ENCODE peak calls at places on chromosomes 2 and 18, in nine cellular contexts. One of them, this sample, is unnamed.

GRCh38 chr2:107529146-107529545 is 297.5 kb upstream of the RGPD4 start:
- DNase-seq in HS-5: no peak
- DNase-seq in AML-193: no peak
- DNase-seq in OCI-M1: no peak
- DNase-seq in lower lobe of right lung: no peak
- DNase-seq in mucosa of gallbladder: no peak
- DNase-seq in astrocyte of the spinal cord: no peak
- DNase-seq in activated T-helper 1 cell treated with anti-CD3 and anti-CD28 coated beads, Interleukin-2, amount 50 U/mL, for 16 hours: no peak
- DNase-seq in AG09319: no peak
- DNase-seq in this sample: no peak

GRCh38 chr2:41933035-41933429 is 114.8 kb upstream of the PKDCC start:
- DNase-seq in HS-5: no peak
- DNase-seq in astrocyte of the spinal cord: no peak
- DNase-seq in lower lobe of right lung: no peak
- DNase-seq in AML-193: no peak
- DNase-seq in mucosa of gallbladder: no peak
- DNase-seq in AG09319: no peak
- DNase-seq in OCI-M1: peak; percentile 9
- DNase-seq in activated T-helper 1 cell treated with anti-CD3 and anti-CD28 coated beads, Interleukin-2, amount 50 U/mL, for 16 hours: no peak
- DNase-seq in this sample: no peak

GRCh38 chr2:75562513-75562864 is 1.8 kb upstream of the EVA1A start:
- DNase-seq in OCI-M1: no peak
- DNase-seq in lower lobe of right lung: no peak
- DNase-seq in activated T-helper 1 cell treated with anti-CD3 and anti-CD28 coated beads, Interleukin-2, amount 50 U/mL, for 16 hours: no peak
- DNase-seq in HS-5: no peak
- DNase-seq in AML-193: no peak
- DNase-seq in AG09319: no peak
- DNase-seq in astrocyte of the spinal cord: no peak
- DNase-seq in mucosa of gallbladder: no peak
- DNase-seq in this sample: no peak

GRCh38 chr2:189425676-189426075 is 15.6 kb upstream of the WDR75 start:
- DNase-seq in mucosa of gallbladder: no peak
- DNase-seq in AG09319: no peak
- DNase-seq in activated T-helper 1 cell treated with anti-CD3 and anti-CD28 coated beads, Interleukin-2, amount 50 U/mL, for 16 hours: no peak
- DNase-seq in lower lobe of right lung: no peak
- DNase-seq in HS-5: no peak
- DNase-seq in AML-193: no peak
- DNase-seq in astrocyte of the spinal cord: no peak
- DNase-seq in OCI-M1: no peak
- DNase-seq in this sample: no peak

GRCh38 chr2:196601430-196602306 is 37.8 kb upstream of the CCDC150 start:
- DNase-seq in activated T-helper 1 cell treated with anti-CD3 and anti-CD28 coated beads, Interleukin-2, amount 50 U/mL, for 16 hours: no peak
- DNase-seq in AML-193: no peak
- DNase-seq in lower lobe of right lung: no peak
- DNase-seq in OCI-M1: peak; percentile 82
- DNase-seq in HS-5: peak; percentile 75
- DNase-seq in astrocyte of the spinal cord: peak; percentile 93
- DNase-seq in AG09319: peak; percentile 91
- DNase-seq in mucosa of gallbladder: no peak
- DNase-seq in this sample: no peak

GRCh38 chr2:235984552-235984951 is 183.6 kb downstream of the GBX2 start:
- DNase-seq in lower lobe of right lung: no peak
- DNase-seq in mucosa of gallbladder: no peak
- DNase-seq in AML-193: no peak
- DNase-seq in astrocyte of the spinal cord: no peak
- DNase-seq in activated T-helper 1 cell treated with anti-CD3 and anti-CD28 coated beads, Interleukin-2, amount 50 U/mL, for 16 hours: no peak
- DNase-seq in AG09319: no peak
- DNase-seq in OCI-M1: no peak
- DNase-seq in HS-5: no peak
- DNase-seq in this sample: no peak

GRCh38 chr2:24517247-24517646 is 26.2 kb downstream of the NCOA1 start:
- DNase-seq in OCI-M1: peak; percentile 67
- DNase-seq in astrocyte of the spinal cord: no peak
- DNase-seq in mucosa of gallbladder: no peak
- DNase-seq in HS-5: no peak
- DNase-seq in AML-193: no peak
- DNase-seq in AG09319: no peak
- DNase-seq in activated T-helper 1 cell treated with anti-CD3 and anti-CD28 coated beads, Interleukin-2, amount 50 U/mL, for 16 hours: no peak
- DNase-seq in lower lobe of right lung: no peak
- DNase-seq in this sample: no peak

GRCh38 chr2:39870871-39871270 is 91.8 kb upstream of the THUMPD2 start:
- DNase-seq in activated T-helper 1 cell treated with anti-CD3 and anti-CD28 coated beads, Interleukin-2, amount 50 U/mL, for 16 hours: no peak
- DNase-seq in lower lobe of right lung: no peak
- DNase-seq in HS-5: no peak
- DNase-seq in AG09319: no peak
- DNase-seq in mucosa of gallbladder: no peak
- DNase-seq in AML-193: no peak
- DNase-seq in astrocyte of the spinal cord: no peak
- DNase-seq in OCI-M1: no peak
- DNase-seq in this sample: no peak

GRCh38 chr2:149507933-149508332 is 79.6 kb downstream of the MMADHC start:
- DNase-seq in AML-193: no peak
- DNase-seq in mucosa of gallbladder: no peak
- DNase-seq in lower lobe of right lung: no peak
- DNase-seq in HS-5: no peak
- DNase-seq in OCI-M1: no peak
- DNase-seq in AG09319: no peak
- DNase-seq in activated T-helper 1 cell treated with anti-CD3 and anti-CD28 coated beads, Interleukin-2, amount 50 U/mL, for 16 hours: no peak
- DNase-seq in astrocyte of the spinal cord: no peak
- DNase-seq in this sample: no peak

GRCh38 chr2:238462782-238463396 is 36.2 kb downstream of the ASB1 start:
- DNase-seq in HS-5: peak; percentile 35
- DNase-seq in OCI-M1: peak; percentile 74
- DNase-seq in mucosa of gallbladder: no peak
- DNase-seq in AG09319: no peak
- DNase-seq in astrocyte of the spinal cord: peak; percentile 72
- DNase-seq in AML-193: peak; percentile 72
- DNase-seq in lower lobe of right lung: no peak
- DNase-seq in activated T-helper 1 cell treated with anti-CD3 and anti-CD28 coated beads, Interleukin-2, amount 50 U/mL, for 16 hours: no peak
- DNase-seq in this sample: no peak

GRCh38 chr2:240517342-240517741 is 40.4 kb downstream of the ANKMY1 start:
- DNase-seq in HS-5: no peak
- DNase-seq in AG09319: no peak
- DNase-seq in activated T-helper 1 cell treated with anti-CD3 and anti-CD28 coated beads, Interleukin-2, amount 50 U/mL, for 16 hours: no peak
- DNase-seq in mucosa of gallbladder: no peak
- DNase-seq in lower lobe of right lung: no peak
- DNase-seq in OCI-M1: no peak
- DNase-seq in astrocyte of the spinal cord: no peak
- DNase-seq in AML-193: no peak
- DNase-seq in this sample: no peak

GRCh38 chr2:7061921-7062320 is 144.7 kb downstream of the RNF144A start:
- DNase-seq in AML-193: no peak
- DNase-seq in OCI-M1: no peak
- DNase-seq in lower lobe of right lung: no peak
- DNase-seq in HS-5: no peak
- DNase-seq in activated T-helper 1 cell treated with anti-CD3 and anti-CD28 coated beads, Interleukin-2, amount 50 U/mL, for 16 hours: no peak
- DNase-seq in astrocyte of the spinal cord: no peak
- DNase-seq in AG09319: no peak
- DNase-seq in mucosa of gallbladder: no peak
- DNase-seq in this sample: no peak

GRCh38 chr18:7632152-7633098 is 65.3 kb downstream of the PTPRM start:
- DNase-seq in HS-5: no peak
- DNase-seq in lower lobe of right lung: no peak
- DNase-seq in OCI-M1: no peak
- DNase-seq in astrocyte of the spinal cord: no peak
- DNase-seq in activated T-helper 1 cell treated with anti-CD3 and anti-CD28 coated beads, Interleukin-2, amount 50 U/mL, for 16 hours: no peak
- DNase-seq in mucosa of gallbladder: no peak
- DNase-seq in AML-193: no peak
- DNase-seq in AG09319: no peak
- DNase-seq in this sample: no peak

GRCh38 chr2:196293751-196294486 is 122.5 kb upstream of the STK17B start:
- DNase-seq in mucosa of gallbladder: no peak
- DNase-seq in OCI-M1: peak; percentile 64
- DNase-seq in AG09319: peak; percentile 65
- DNase-seq in astrocyte of the spinal cord: peak; percentile 84
- DNase-seq in lower lobe of right lung: no peak
- DNase-seq in HS-5: peak; percentile 95
- DNase-seq in activated T-helper 1 cell treated with anti-CD3 and anti-CD28 coated beads, Interleukin-2, amount 50 U/mL, for 16 hours: no peak
- DNase-seq in AML-193: no peak
- DNase-seq in this sample: no peak

GRCh38 chr18:25786778-25787177 is 303.6 kb downstream of the SS18 start:
- DNase-seq in lower lobe of right lung: no peak
- DNase-seq in AML-193: no peak
- DNase-seq in activated T-helper 1 cell treated with anti-CD3 and anti-CD28 coated beads, Interleukin-2, amount 50 U/mL, for 16 hours: no peak
- DNase-seq in astrocyte of the spinal cord: peak; percentile 80
- DNase-seq in AG09319: no peak
- DNase-seq in mucosa of gallbladder: no peak
- DNase-seq in HS-5: peak; percentile 82
- DNase-seq in OCI-M1: no peak
- DNase-seq in this sample: no peak

GRCh38 chr2:14285812-14286211 is 346.7 kb upstream of the LRATD1 start:
- DNase-seq in HS-5: no peak
- DNase-seq in lower lobe of right lung: no peak
- DNase-seq in mucosa of gallbladder: no peak
- DNase-seq in OCI-M1: no peak
- DNase-seq in AML-193: no peak
- DNase-seq in astrocyte of the spinal cord: no peak
- DNase-seq in AG09319: no peak
- DNase-seq in activated T-helper 1 cell treated with anti-CD3 and anti-CD28 coated beads, Interleukin-2, amount 50 U/mL, for 16 hours: no peak
- DNase-seq in this sample: no peak

GRCh38 chr2:217669831-217670230 is 333.0 kb downstream of the TNS1 start:
- DNase-seq in lower lobe of right lung: no peak
- DNase-seq in activated T-helper 1 cell treated with anti-CD3 and anti-CD28 coated beads, Interleukin-2, amount 50 U/mL, for 16 hours: no peak
- DNase-seq in AG09319: no peak
- DNase-seq in astrocyte of the spinal cord: peak; percentile 39
- DNase-seq in HS-5: no peak
- DNase-seq in mucosa of gallbladder: no peak
- DNase-seq in AML-193: no peak
- DNase-seq in OCI-M1: no peak
- DNase-seq in this sample: no peak

GRCh38 chr18:44036500-44036899 is 644.2 kb upstream of the SETBP1 start:
- DNase-seq in activated T-helper 1 cell treated with anti-CD3 and anti-CD28 coated beads, Interleukin-2, amount 50 U/mL, for 16 hours: no peak
- DNase-seq in AML-193: no peak
- DNase-seq in HS-5: no peak
- DNase-seq in OCI-M1: no peak
- DNase-seq in astrocyte of the spinal cord: no peak
- DNase-seq in mucosa of gallbladder: no peak
- DNase-seq in AG09319: no peak
- DNase-seq in lower lobe of right lung: peak; percentile 51
- DNase-seq in this sample: no peak